ENCODE peak calls at places on chromosomes 7 and 10, in nine cellular contexts. L is Peyer's patch, A is stomach, M is astrocyte of the spinal cord, J is GM06990, V is H7, X is bronchial epithelial cell, Z is SK-N-SH, I is right lobe of liver. K is an unnamed sample.

GRCh38 chr10:26755443-26755903 is 58.0 kb downstream of the PDSS1 start:
- DNase-seq in I (no peak), X (peak; percentile 78), J (peak; percentile 49), A (no peak), Z (no peak), V (peak; percentile 30), M (peak; percentile 68), L (no peak), K (no peak)

GRCh38 chr7:37947840-37948198 is 27.4 kb downstream of the EPDR1 start:
- DNase-seq in J (no peak), I (no peak), X (no peak), A (no peak), M (no peak), L (no peak), Z (no peak), V (no peak), K (no peak)

GRCh38 chr7:27605689-27606269 is 56.9 kb downstream of the HIBADH start:
- DNase-seq in I (no peak), X (peak; percentile 40), M (peak; percentile 60), A (no peak), V (no peak), J (no peak), L (no peak), Z (no peak), K (no peak)

GRCh38 chr10:69337312-69338132 is 59.2 kb downstream of the HK1 start:
- DNase-seq in A (no peak), Z (peak; percentile 41), I (no peak), L (peak; percentile 39), V (peak; percentile 79), J (no peak), M (peak; percentile 96), X (peak; percentile 98), K (no peak)

GRCh38 chr10:35592421-35592820 is 12.7 kb upstream of the GJD4 start:
- DNase-seq in J (no peak), A (no peak), M (no peak), V (no peak), L (no peak), X (no peak), I (no peak), Z (no peak), K (no peak)

GRCh38 chr10:89553064-89553734 is 17.8 kb upstream of the SLC16A12 start:
- DNase-seq in Z (no peak), J (no peak), I (no peak), A (no peak), L (no peak), X (peak; percentile 98), M (peak; percentile 90), V (no peak), K (no peak)

GRCh38 chr10:90288403-90288933 is 569.4 kb downstream of the HTR7 start:
- DNase-seq in V (peak; percentile 15), A (no peak), M (peak; percentile 74), L (no peak), Z (no peak), X (peak; percentile 42), J (no peak), I (no peak), K (no peak)

GRCh38 chr10:74227697-74228424 is 76.8 kb downstream of the ADK start:
- DNase-seq in J (no peak), X (peak; percentile 88), A (no peak), M (peak; percentile 55), Z (no peak), I (no peak), L (no peak), V (no peak), K (no peak)

GRCh38 chr10:71761105-71761511 is 12.2 kb downstream of the VSIR start:
- DNase-seq in X (peak; percentile 89), M (no peak), V (no peak), I (no peak), A (no peak), L (no peak), Z (no peak), J (no peak), K (no peak)

GRCh38 chr10:58486821-58487220 is 25.9 kb upstream of the BICC1 start:
- DNase-seq in J (no peak), V (no peak), I (no peak), L (no peak), X (peak; percentile 33), Z (no peak), A (no peak), M (peak; percentile 2), K (no peak)

GRCh38 chr10:58266826-58267712 is 625 bp downstream of the IPMK start:
- DNase-seq in X (peak; percentile 66), V (peak; percentile 64), J (peak; percentile 70), A (peak; percentile 42), Z (peak; percentile 51), M (peak; percentile 56), I (peak; percentile 62), L (peak; percentile 76), K (peak; percentile 37)

GRCh38 chr10:132547421-132547861 is 9.9 kb downstream of the INPP5A start:
- DNase-seq in X (no peak), Z (no peak), J (no peak), I (no peak), L (peak; percentile 39), V (peak; percentile 50), M (no peak), A (no peak), K (no peak)

GRCh38 chr7:192035-192649 is at the start of gene FAM20C:
- DNase-seq in L (peak; percentile 92), Z (peak; percentile 91), X (peak; percentile 47), J (no peak), A (peak; percentile 91), I (peak; percentile 94), M (peak; percentile 94), V (peak; percentile 95), K (peak; percentile 38)

GRCh38 chr7:194257-194995 is 2.1 kb downstream of the FAM20C start:
- DNase-seq in A (peak; percentile 63), J (no peak), I (peak; percentile 91), M (peak; percentile 49), Z (peak; percentile 62), X (no peak), L (peak; percentile 61), V (peak; percentile 88), K (no peak)

GRCh38 chr7:192701-193536 is 548 bp downstream of the FAM20C start:
- DNase-seq in A (peak; percentile 48), I (peak; percentile 73), Z (peak; percentile 79), L (peak; percentile 80), J (no peak), V (peak; percentile 92), X (no peak), M (no peak), K (no peak)

GRCh38 chr7:194996-195829 is 2.8 kb downstream of the FAM20C start:
- DNase-seq in X (no peak), J (no peak), V (peak; percentile 74), L (no peak), Z (no peak), M (no peak), I (peak; percentile 71), A (no peak), K (no peak)

GRCh38 chr7:193538-194256 is 1.3 kb downstream of the FAM20C start:
- DNase-seq in L (peak; percentile 63), A (no peak), M (no peak), V (peak; percentile 90), Z (peak; percentile 70), I (no peak), J (no peak), X (no peak), K (no peak)
- H3K4me3 ChIP-seq in L (peak overlapping the region; percentile 54), A (peak overlapping the region; percentile 90), M (peak overlapping the region; percentile 98), V (peak overlapping the region; percentile 76), Z (peak overlapping the region; percentile 66), I (peak overlapping the region; percentile 51), J (no peak overlapping the region), X (peak overlapping the region; percentile 43), K (no peak overlapping the region)

GRCh38 chr7:100682991-100683658 is 9.6 kb downstream of the GNB2 start:
- DNase-seq in Z (peak; percentile 60), V (no peak), A (no peak), X (no peak), L (no peak), M (no peak), J (no peak), I (no peak), K (no peak)

GRCh38 chr7:100684534-100685042 is 9.5 kb downstream of the GIGYF1 start:
- DNase-seq in I (no peak), V (peak; percentile 58), J (no peak), X (no peak), M (no peak), Z (no peak), L (peak; percentile 39), A (no peak), K (no peak)

GRCh38 chr7:100685049-100685605 is 8.9 kb downstream of the GIGYF1 start:
- DNase-seq in I (no peak), L (peak; percentile 8), Z (peak; percentile 40), J (no peak), M (no peak), V (peak; percentile 52), X (no peak), A (no peak), K (no peak)

GRCh38 chr7:100682228-100682741 is 8.7 kb downstream of the GNB2 start:
- DNase-seq in M (peak; percentile 53), Z (peak; percentile 49), V (peak; percentile 63), I (no peak), J (no peak), X (peak; percentile 29), L (peak; percentile 49), A (no peak), K (no peak)

DNA sequence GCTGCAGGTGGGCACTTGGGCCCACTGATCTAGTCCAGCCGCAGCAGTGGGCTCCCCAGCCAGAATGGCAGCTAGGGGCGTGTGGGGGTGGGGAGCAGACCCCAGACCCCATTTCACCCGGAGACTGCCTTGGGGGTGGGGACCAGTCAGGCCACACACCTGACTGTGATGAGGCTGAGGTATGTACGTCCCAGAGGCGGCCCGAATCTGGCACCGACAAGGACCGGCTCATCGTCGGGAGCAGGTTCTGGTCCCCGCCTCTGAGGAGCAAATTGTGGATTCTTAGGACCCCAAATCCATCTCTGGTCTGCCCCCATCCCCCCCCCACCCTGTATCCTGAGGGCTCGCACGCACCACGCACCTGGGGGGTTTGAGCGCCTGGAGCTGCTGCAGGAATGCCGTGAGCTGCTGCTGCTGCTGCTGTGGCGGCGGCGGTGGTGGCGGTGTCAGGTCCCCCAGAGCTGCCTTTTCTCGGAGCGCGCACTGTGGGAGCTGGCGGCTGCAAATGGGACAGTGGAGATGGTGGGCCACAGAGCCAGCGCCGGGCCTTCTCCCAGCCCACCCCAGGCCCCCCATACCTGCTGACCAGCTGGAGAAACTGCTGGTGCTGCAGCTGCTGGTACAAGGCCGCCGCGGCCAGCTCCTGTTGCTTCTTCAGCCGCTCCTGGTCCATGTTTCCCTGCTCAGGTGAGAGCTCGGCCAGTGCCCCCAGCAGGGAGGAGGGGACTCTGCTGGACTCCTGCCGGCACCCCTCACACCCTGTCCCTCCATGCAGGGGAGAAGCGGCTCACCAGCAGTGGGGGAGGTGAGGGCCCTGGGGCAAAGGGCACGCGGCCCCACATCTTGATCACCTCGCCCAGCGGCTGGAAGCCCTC is 10.2 kb downstream of the GIGYF1 start:
- DNase-seq in X (no peak), V (peak; percentile 58), I (no peak), Z (peak; percentile 44), M (no peak), A (no peak), L (peak; percentile 18), J (no peak), K (no peak)
- H3K4me3 ChIP-seq in X (no peak overlapping the region), V (no peak overlapping the region), I (no peak overlapping the region), Z (no peak overlapping the region), M (no peak overlapping the region), A (no peak overlapping the region), L (no peak overlapping the region), J (no peak overlapping the region), K (no peak overlapping the region)

GRCh38 chr7:112985377-112985987 is 101.1 kb downstream of the GPR85 start:
- DNase-seq in M (peak; percentile 78), I (no peak), L (no peak), A (no peak), J (no peak), Z (no peak), V (no peak), X (peak; percentile 40), K (no peak)
- H3K4me3 ChIP-seq in M (peak overlapping the region; percentile 23), I (no peak overlapping the region), L (no peak overlapping the region), A (no peak overlapping the region), J (no peak overlapping the region), Z (peak overlapping the region; percentile 15), V (no peak overlapping the region), X (no peak overlapping the region), K (no peak overlapping the region)

GRCh38 chr10:63543576-63543962 is 22.4 kb downstream of the REEP3 start:
- DNase-seq in L (no peak), I (no peak), J (no peak), X (no peak), M (no peak), V (no peak), A (no peak), Z (no peak), K (no peak)
- H3K4me3 ChIP-seq in L (no peak overlapping the region), I (no peak overlapping the region), J (no peak overlapping the region), X (no peak overlapping the region), M (no peak overlapping the region), V (no peak overlapping the region), A (no peak overlapping the region), Z (no peak overlapping the region), K (no peak overlapping the region)